ENCODE peak calls at places on chromosomes 5 and 9, in eight cellular contexts. Z is psoas muscle, V is NB4, I is foreskin fibroblast, X is HepG2, Y is fibroblast of the aortic adventitia, T is stomach, A is kidney. L is an unnamed sample.
A peak's percentile ranks its signal among the peaks of the same experiment; 100 is the strongest.

GRCh38 chr9:134962065-134962997 is 44.6 kb upstream of the FCN1 start:
- DNase-seq in Z (peak; percentile 26), V (no peak), I (no peak), X (no peak), Y (no peak), T (no peak), A (no peak), L (no peak)

GRCh38 chr9:111916234-111916645 is 19.6 kb downstream of the UGCG start:
- DNase-seq in Z (no peak), V (no peak), I (no peak), X (no peak), Y (no peak), T (no peak), A (no peak), L (no peak)

GRCh38 chr9:127158995-127159801 is 36.8 kb upstream of the ANGPTL2 start:
- DNase-seq in Z (peak; percentile 90), V (peak; percentile 48), I (peak; percentile 84), X (peak; percentile 76), Y (peak; percentile 73), T (peak; percentile 26), A (peak; percentile 84), L (peak; percentile 69)

GRCh38 chr5:133938039-133938821 is 30.2 kb downstream of the C5orf15 start:
- DNase-seq in Z (no peak), V (peak; percentile 28), I (no peak), X (no peak), Y (peak; percentile 21), T (peak; percentile 51), A (no peak), L (no peak)

GRCh38 chr9:99025616-99026270 is 79.2 kb upstream of the TGFBR1 start:
- DNase-seq in Z (no peak), V (no peak), I (no peak), X (no peak), Y (no peak), T (no peak), A (no peak), L (no peak)

GRCh38 chr5:40441733-40442132 is 238.0 kb upstream of the PTGER4 start:
- DNase-seq in Z (no peak), V (no peak), I (no peak), X (peak; percentile 37), Y (no peak), T (no peak), A (no peak), L (no peak)

GRCh38 chr5:67972027-67972822 is 243.3 kb upstream of the PIK3R1 start:
- DNase-seq in Z (no peak), V (no peak), I (no peak), X (no peak), Y (peak; percentile 15), T (no peak), A (no peak), L (no peak)

GRCh38 chr5:36573441-36573840 is 33.0 kb upstream of the SLC1A3 start:
- DNase-seq in Z (no peak), V (no peak), I (peak; percentile 65), X (no peak), Y (peak; percentile 57), T (no peak), A (no peak), L (peak; percentile 60)

GRCh38 chr9:91164724-91165520 is 196.8 kb downstream of the AUH start:
- DNase-seq in Z (peak; percentile 79), V (peak; percentile 98), I (peak; percentile 97), X (peak; percentile 30), Y (peak; percentile 96), T (peak; percentile 79), A (peak; percentile 88), L (peak; percentile 94)

GRCh38 chr9:137837345-137838278 is 40.0 kb upstream of the CACNA1B start:
- DNase-seq in Z (no peak), V (no peak), I (no peak), X (no peak), Y (no peak), T (no peak), A (no peak), L (no peak)

GRCh38 chr5:169161022-169161680 is 139.8 kb downstream of the SLIT3 start:
- DNase-seq in Z (no peak), V (peak; percentile 63), I (peak; percentile 91), X (no peak), Y (peak; percentile 98), T (no peak), A (peak; percentile 84), L (peak; percentile 97)

GRCh38 chr5:71892641-71893340 is 173.7 kb downstream of the CARTPT start:
- DNase-seq in Z (no peak), V (no peak), I (no peak), X (no peak), Y (peak; percentile 59), T (no peak), A (no peak), L (no peak)

GRCh38 chr5:142201471-142201887 is 92.9 kb downstream of the NDFIP1 start:
- DNase-seq in Z (no peak), V (no peak), I (peak; percentile 96), X (no peak), Y (peak; percentile 85), T (no peak), A (no peak), L (peak; percentile 86)

GRCh38 chr9:100213730-100214477 is 114.9 kb downstream of the INVS start:
- DNase-seq in Z (no peak), V (no peak), I (peak; percentile 38), X (no peak), Y (peak; percentile 46), T (no peak), A (no peak), L (no peak)

GRCh38 chr5:39579750-39580149 is 155.0 kb upstream of the DAB2 start:
- DNase-seq in Z (no peak), V (no peak), I (no peak), X (no peak), Y (no peak), T (no peak), A (no peak), L (no peak)

GRCh38 chr5:42005561-42006153 is 80.6 kb downstream of the FBXO4 start:
- DNase-seq in Z (no peak), V (peak; percentile 31), I (no peak), X (peak; percentile 6), Y (peak; percentile 47), T (no peak), A (no peak), L (peak; percentile 33)

GRCh38 chr9:135218331-135219225 is 131.1 kb downstream of the OLFM1 start:
- DNase-seq in Z (peak; percentile 55), V (no peak), I (no peak), X (no peak), Y (no peak), T (no peak), A (peak; percentile 77), L (no peak)

GRCh38 chr9:121851641-121852091 is 200.2 kb downstream of the DAB2IP start:
- DNase-seq in Z (peak; percentile 63), V (no peak), I (no peak), X (no peak), Y (no peak), T (no peak), A (no peak), L (no peak)

GRCh38 chr5:68178579-68178978 is 37.0 kb upstream of the PIK3R1 start:
- DNase-seq in Z (no peak), V (no peak), I (peak; percentile 10), X (no peak), Y (no peak), T (no peak), A (no peak), L (peak; percentile 79)

GRCh38 chr5:15620501-15620900 is 120.5 kb downstream of the FBXL7 start:
- DNase-seq in Z (no peak), V (no peak), I (peak; percentile 56), X (no peak), Y (peak; percentile 89), T (no peak), A (no peak), L (peak; percentile 66)

GRCh38 chr5:96537386-96537785 is 104.3 kb upstream of the PCSK1 start:
- DNase-seq in Z (no peak), V (peak; percentile 41), I (peak; percentile 67), X (no peak), Y (peak; percentile 84), T (no peak), A (no peak), L (peak; percentile 44)

GRCh38 chr5:3534997-3535396 is 60.6 kb upstream of the IRX1 start:
- DNase-seq in Z (no peak), V (no peak), I (no peak), X (no peak), Y (no peak), T (no peak), A (no peak), L (no peak)

GRCh38 chr5:14417232-14417730 is 164.3 kb upstream of the OTULINL start:
- DNase-seq in Z (no peak), V (no peak), I (peak; percentile 34), X (no peak), Y (peak; percentile 80), T (no peak), A (no peak), L (no peak)

GRCh38 chr5:153816870-153817269 is 221.8 kb downstream of the FAM114A2 start:
- DNase-seq in Z (no peak), V (no peak), I (no peak), X (no peak), Y (no peak), T (no peak), A (no peak), L (peak; percentile 25)
- TF ChIP-seq CTCF in Z (no peak), V (no peak), I (no peak), X (no peak), Y (no peak), T (no peak), A (no peak), L (no peak)

DNA sequence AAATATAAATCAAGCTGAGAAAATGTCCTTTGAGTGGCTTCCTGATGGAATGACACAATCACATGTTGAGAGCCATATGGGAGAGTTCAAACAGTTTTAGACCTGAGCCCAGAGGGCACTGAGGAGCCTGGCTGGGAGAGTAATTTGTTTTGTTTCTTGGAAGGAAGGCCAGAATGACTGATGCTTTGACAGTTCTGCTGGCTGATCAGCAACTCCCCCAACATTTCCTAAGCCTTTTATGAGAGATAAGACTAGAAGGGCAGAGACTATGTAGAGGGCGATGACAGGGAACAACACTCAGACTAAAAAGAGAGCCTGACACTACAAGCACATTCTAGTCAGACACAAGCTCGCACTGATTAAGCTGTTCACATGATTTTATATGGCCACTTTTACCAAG is 169.2 kb downstream of the COX7C start:
- DNase-seq in Z (no peak), V (no peak), I (no peak), X (no peak), Y (no peak), T (no peak), A (no peak), L (no peak)
- TF ChIP-seq CTCF in Z (no peak), V (no peak), I (no peak), X (no peak), Y (no peak), T (no peak), A (no peak), L (no peak)

GRCh38 chr5:146048994-146049703 is 56.2 kb downstream of the PLAC8L1 start:
- DNase-seq in Z (no peak), V (peak; percentile 68), I (peak; percentile 53), X (peak; percentile 66), Y (peak; percentile 90), T (peak; percentile 62), A (no peak), L (peak; percentile 91)
- TF ChIP-seq CTCF in Z (peak; percentile 65), V (peak; percentile 74), I (peak; percentile 72), X (peak; percentile 83), Y (peak; percentile 83), T (peak; percentile 59), A (peak; percentile 70), L (peak; percentile 90)

DNA sequence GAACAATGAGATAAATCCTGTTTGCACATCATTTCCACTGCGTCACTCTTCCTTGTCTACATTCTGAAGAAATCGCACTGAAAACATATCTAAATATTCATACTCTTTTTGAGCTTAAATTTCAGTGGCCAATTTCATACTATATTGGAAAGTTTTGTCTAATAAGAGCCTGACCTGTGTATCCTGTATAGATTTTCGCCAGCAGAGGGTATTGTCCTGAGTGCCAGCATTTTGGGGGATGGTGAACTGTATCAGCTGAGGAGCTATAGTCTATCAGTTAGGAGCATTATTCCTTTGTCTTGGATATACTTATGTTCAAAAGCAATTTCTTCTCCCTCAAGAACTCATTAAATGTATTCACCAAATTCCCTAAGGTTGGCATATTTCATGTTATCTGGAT is 102.3 kb downstream of the SEMA6A start:
- DNase-seq in Z (no peak), V (no peak), I (no peak), X (no peak), Y (no peak), T (no peak), A (no peak), L (no peak)
- TF ChIP-seq CTCF in Z (no peak), V (no peak), I (no peak), X (no peak), Y (no peak), T (no peak), A (no peak), L (no peak)